ENCODE peak calls at places on chromosome 10, in four cellular contexts. One of them, this sample, is unnamed.

GRCh38 chr10:103685880-103686669 is 169.3 kb downstream of the SH3PXD2A start:
- DNase-seq in A549: peak; percentile 91
- DNase-seq in lower leg skin: peak; percentile 81
- DNase-seq in prostate gland: peak; percentile 60
- DNase-seq in this sample: peak; percentile 83

GRCh38 chr10:76306859-76307258 is 875.4 kb downstream of the LRMDA start:
- DNase-seq in A549: no peak
- DNase-seq in prostate gland: no peak
- DNase-seq in lower leg skin: no peak
- DNase-seq in this sample: peak; percentile 90

GRCh38 chr10:114855776-114856543 is 34.4 kb downstream of the FHIP2A start:
- DNase-seq in lower leg skin: no peak
- DNase-seq in A549: no peak
- DNase-seq in prostate gland: no peak
- DNase-seq in this sample: no peak

GRCh38 chr10:6770846-6771245 is 190.8 kb upstream of the PRKCQ start:
- DNase-seq in prostate gland: no peak
- DNase-seq in A549: no peak
- DNase-seq in lower leg skin: no peak
- DNase-seq in this sample: no peak

GRCh38 chr10:119511828-119512515 is 30.5 kb downstream of the RGS10 start:
- DNase-seq in prostate gland: no peak
- DNase-seq in lower leg skin: no peak
- DNase-seq in A549: no peak
- DNase-seq in this sample: no peak

GRCh38 chr10:78416031-78416800 is 382.6 kb downstream of the RPS24 start:
- DNase-seq in prostate gland: no peak
- DNase-seq in A549: no peak
- DNase-seq in lower leg skin: no peak
- DNase-seq in this sample: no peak

GRCh38 chr10:112214335-112214941 is 30.9 kb upstream of the GPAM start:
- DNase-seq in lower leg skin: no peak
- DNase-seq in A549: no peak
- DNase-seq in prostate gland: no peak
- DNase-seq in this sample: no peak

GRCh38 chr10:98446121-98446655 is 547 bp downstream of the HPS1 start:
- DNase-seq in lower leg skin: no peak
- DNase-seq in A549: peak; percentile 36
- DNase-seq in prostate gland: no peak
- DNase-seq in this sample: peak; percentile 52

GRCh38 chr10:27413387-27413786 is 90.7 kb upstream of the RAB18 start:
- DNase-seq in A549: no peak
- DNase-seq in lower leg skin: no peak
- DNase-seq in prostate gland: no peak
- DNase-seq in this sample: no peak

DNA sequence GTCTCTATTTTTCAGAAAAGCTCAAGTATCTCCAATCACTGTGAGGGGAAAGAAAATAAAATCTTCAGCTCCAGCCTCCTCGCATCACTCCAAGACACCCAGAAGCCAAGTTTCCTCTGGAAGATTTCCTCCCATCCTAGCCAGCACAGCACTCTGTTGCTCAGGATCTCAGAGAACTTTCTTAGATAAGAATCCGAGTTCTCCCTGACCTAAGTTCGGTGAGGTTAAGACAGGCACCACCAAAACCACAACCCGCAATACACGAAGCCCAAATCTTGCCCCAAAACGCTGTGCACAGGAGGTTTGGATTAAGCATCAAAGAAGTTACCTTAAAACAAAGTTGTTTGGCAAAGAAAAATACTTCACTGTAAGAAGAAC is 4.2 kb downstream of the FAM53B start:
- DNase-seq in lower leg skin: no peak
- DNase-seq in A549: no peak
- DNase-seq in prostate gland: no peak
- DNase-seq in this sample: peak; percentile 29
- H3K4me3 ChIP-seq in lower leg skin: no peak overlapping the region
- H3K4me3 ChIP-seq in A549: no peak overlapping the region
- H3K4me3 ChIP-seq in prostate gland: no peak overlapping the region
- H3K4me3 ChIP-seq in this sample: peak overlapping the region; percentile 50

DNA sequence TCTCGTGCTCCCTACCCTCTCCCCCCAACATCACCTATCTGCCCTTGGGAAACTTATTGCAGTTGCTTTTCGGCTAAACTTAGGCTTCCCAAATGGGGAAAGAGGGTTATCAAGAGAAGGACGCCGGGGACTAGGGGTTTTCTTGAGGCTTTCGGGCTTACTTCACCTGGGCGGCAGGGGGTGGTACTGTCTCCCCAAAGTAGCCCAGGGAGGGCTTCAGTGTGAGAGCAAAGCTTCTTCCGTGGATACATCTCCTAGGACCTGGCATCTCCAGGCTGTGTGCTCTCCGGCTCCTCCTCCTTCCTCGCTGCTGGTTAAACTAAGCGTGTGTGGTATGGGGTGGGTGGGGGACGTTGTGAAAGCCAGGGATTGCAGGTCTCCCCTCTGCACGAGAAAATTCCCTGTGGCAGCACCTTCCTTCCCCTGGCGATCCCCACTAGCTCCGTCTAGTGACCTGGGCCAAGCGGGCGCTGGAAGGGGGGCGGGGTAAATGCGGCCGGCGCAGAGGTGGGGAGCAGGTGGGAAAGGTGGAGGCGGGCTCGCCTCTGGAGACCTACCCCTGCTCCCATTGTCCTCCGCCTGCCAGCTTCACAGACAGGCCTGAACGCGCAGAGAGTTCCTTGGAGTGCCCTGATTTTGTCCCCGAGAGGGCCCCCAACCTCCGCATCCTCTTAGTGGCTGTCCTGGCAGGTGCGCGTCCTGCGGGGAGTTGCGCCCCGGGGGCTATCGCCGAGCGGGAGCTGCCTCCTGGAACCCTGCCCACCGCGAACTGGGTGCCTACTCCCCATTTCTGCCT is 1.2 kb downstream of the PLXDC2 start:
- DNase-seq in prostate gland: peak; percentile 38
- DNase-seq in A549: no peak
- DNase-seq in lower leg skin: peak; percentile 54
- DNase-seq in this sample: no peak
- TF ChIP-seq CTCF in prostate gland: no peak
- TF ChIP-seq CTCF in A549: no peak
- TF ChIP-seq CTCF in lower leg skin: no peak
- TF ChIP-seq CTCF in this sample: no peak

DNA sequence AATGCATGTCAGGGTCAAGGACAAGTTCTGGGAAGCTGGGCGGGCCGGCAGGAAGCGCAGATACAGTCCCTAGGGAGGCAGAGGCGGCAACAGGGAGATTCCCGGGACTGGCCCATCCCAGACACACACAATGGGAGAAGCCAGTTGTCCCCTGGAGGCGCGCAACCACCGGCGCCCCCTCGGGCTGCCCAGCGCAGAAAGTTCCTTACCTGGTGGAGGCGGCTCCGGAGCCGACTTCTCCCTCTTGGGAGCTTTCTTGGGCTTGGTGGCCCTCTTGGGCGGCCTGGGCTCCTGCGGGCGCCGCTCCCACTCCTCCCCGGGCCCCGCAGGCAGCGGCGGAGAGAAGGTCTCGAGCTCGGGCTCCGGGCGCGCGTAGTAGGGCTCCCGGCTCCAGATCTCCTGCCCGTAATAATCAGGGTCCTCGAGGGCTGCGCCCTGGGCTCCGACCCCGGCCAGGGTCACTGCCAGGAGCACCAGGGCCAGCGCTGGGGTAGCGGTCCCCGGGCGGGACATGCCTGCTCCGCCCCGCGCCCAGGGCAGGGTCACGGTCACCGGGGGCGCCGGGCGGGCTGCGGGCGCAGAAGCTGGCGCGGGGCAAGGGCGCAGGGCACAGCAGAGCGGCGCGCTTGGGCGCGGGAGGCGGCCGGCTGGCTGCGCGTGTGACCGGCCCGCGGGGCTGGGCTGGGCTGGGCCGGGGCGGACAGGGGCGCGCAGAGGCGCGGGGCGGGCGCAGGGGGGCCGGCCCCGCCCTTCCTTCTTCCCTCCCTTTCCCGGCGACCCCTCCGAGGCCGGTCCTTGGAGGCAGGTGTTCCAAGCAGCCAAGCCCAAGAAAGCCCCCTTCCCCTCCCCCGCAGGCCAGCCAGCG is at the start of gene CPXM2:
- DNase-seq in prostate gland: no peak
- DNase-seq in lower leg skin: no peak
- DNase-seq in A549: no peak
- DNase-seq in this sample: no peak
- TF ChIP-seq POLR2A in prostate gland: no peak
- TF ChIP-seq POLR2A in lower leg skin: no peak
- TF ChIP-seq POLR2A in A549: no peak
- TF ChIP-seq POLR2A in this sample: no peak

GRCh38 chr10:110409488-110409887 is 88.2 kb upstream of the DUSP5 start:
- DNase-seq in lower leg skin: no peak
- DNase-seq in prostate gland: no peak
- DNase-seq in A549: no peak
- DNase-seq in this sample: no peak

GRCh38 chr10:110408943-110409342 is 88.8 kb upstream of the DUSP5 start:
- DNase-seq in prostate gland: no peak
- DNase-seq in lower leg skin: no peak
- DNase-seq in A549: no peak
- DNase-seq in this sample: no peak

GRCh38 chr10:110411047-110411410 is 86.7 kb upstream of the DUSP5 start:
- DNase-seq in lower leg skin: no peak
- DNase-seq in prostate gland: no peak
- DNase-seq in A549: no peak
- DNase-seq in this sample: no peak

GRCh38 chr10:110410329-110411046 is 87.2 kb upstream of the DUSP5 start:
- DNase-seq in prostate gland: no peak
- DNase-seq in A549: peak; percentile 96
- DNase-seq in lower leg skin: no peak
- DNase-seq in this sample: no peak

DNA sequence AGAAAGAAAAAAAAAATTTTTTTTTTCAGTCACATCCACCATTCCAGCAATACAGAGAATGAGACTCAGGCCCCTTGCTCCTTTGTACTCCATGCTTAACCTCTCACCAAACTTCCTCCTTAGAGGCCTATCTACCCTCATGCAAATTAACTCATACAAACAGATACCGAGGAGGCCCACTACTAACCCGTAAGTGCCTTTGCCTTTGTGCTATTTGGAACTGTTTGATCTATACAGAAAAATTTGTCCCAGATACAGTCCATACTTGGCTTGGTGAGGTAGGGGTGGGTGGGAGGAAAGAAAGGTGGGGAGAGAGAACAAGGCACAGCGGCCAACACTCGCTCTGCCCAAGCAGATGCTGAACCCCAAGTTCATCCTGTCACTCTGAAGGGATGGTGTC is 87.8 kb upstream of the DUSP5 start:
- DNase-seq in A549: no peak
- DNase-seq in prostate gland: no peak
- DNase-seq in lower leg skin: no peak
- DNase-seq in this sample: no peak
- H3K4me3 ChIP-seq in A549: no peak overlapping the region
- H3K4me3 ChIP-seq in prostate gland: no peak overlapping the region
- H3K4me3 ChIP-seq in lower leg skin: no peak overlapping the region
- H3K4me3 ChIP-seq in this sample: no peak overlapping the region

DNA sequence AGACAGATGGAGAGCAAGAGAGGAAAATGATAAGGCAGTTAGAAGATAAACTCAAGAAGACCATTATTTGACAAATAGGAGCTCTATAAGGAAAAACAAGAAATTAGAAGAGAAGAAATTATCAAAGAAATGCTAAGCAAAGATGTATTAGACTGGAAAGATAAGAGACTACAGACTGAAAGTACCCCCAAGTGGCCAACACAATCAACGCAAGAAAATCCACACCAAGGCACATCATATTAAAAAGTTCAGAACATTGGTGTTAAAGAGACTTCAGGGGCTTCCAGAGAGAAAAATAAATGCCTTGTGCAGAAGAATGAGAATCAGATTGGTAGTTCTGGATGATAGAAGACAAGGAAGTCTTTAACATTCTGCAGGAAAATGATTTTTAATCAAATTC is 46.0 kb downstream of the SH2D4B start:
- DNase-seq in lower leg skin: no peak
- DNase-seq in prostate gland: no peak
- DNase-seq in A549: no peak
- DNase-seq in this sample: no peak
- TF ChIP-seq CTCF in lower leg skin: no peak
- TF ChIP-seq CTCF in prostate gland: no peak
- TF ChIP-seq CTCF in A549: no peak
- TF ChIP-seq CTCF in this sample: no peak

DNA sequence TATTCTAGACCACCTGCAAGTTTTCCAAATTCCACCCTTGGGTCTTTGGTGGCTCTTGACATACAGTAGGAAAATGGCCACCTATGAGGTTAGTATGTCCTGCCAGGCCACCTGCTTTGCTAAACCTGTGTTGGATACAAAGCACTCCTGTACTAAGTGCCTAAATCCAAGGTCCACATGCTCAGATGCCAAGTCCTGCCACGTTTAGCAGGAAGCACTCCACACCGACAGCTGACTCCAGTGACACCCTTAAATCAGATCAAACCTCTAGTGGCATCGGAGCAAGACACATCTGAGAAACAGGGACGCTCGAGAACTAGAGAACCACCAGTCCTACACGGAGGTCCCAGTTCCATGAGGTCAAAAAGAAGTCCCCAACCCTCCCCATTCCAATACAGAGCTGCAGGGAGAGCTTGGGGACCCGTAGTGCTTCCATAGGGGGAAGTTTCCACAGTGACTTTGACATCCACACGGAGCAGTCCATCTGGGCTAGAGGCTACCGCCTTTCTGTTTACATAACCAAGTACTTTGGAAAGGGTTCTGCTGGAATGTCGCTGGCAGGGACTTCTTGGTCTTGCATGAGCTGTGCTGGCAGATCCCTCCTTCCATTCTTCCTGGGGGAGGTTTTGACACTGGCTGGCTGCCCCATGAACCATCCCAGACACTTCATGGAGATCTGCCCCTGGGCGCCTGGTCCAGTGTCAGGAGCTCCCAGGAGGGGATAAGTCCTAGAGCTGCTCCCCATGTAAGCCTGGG is 290.6 kb downstream of the PRPF18 start:
- DNase-seq in prostate gland: no peak
- DNase-seq in lower leg skin: peak; percentile 74
- DNase-seq in A549: no peak
- DNase-seq in this sample: no peak
- TF ChIP-seq POLR2A in prostate gland: no peak
- TF ChIP-seq POLR2A in lower leg skin: no peak
- TF ChIP-seq POLR2A in A549: no peak
- TF ChIP-seq POLR2A in this sample: no peak

GRCh38 chr10:68955414-68955785 is 570 bp upstream of the DDX21 start:
- DNase-seq in lower leg skin: no peak
- DNase-seq in prostate gland: no peak
- DNase-seq in A549: no peak
- DNase-seq in this sample: no peak

GRCh38 chr10:68955786-68956532 is at the start of gene DDX21:
- DNase-seq in lower leg skin: peak; percentile 88
- DNase-seq in prostate gland: peak; percentile 90
- DNase-seq in A549: peak; percentile 98
- DNase-seq in this sample: peak; percentile 97

GRCh38 chr10:68957654-68958053 is 1.7 kb downstream of the DDX21 start:
- DNase-seq in A549: no peak
- DNase-seq in prostate gland: no peak
- DNase-seq in lower leg skin: no peak
- DNase-seq in this sample: no peak

GRCh38 chr10:68957284-68957615 is 1.3 kb downstream of the DDX21 start:
- DNase-seq in prostate gland: no peak
- DNase-seq in A549: peak; percentile 17
- DNase-seq in lower leg skin: no peak
- DNase-seq in this sample: no peak

GRCh38 chr10:68954904-68955303 is 1.1 kb upstream of the DDX21 start:
- DNase-seq in prostate gland: no peak
- DNase-seq in A549: no peak
- DNase-seq in lower leg skin: no peak
- DNase-seq in this sample: no peak
- H3K4me3 ChIP-seq in prostate gland: no peak overlapping the region
- H3K4me3 ChIP-seq in A549: peak overlapping the region; percentile 98
- H3K4me3 ChIP-seq in lower leg skin: no peak overlapping the region
- H3K4me3 ChIP-seq in this sample: peak overlapping the region; percentile 85

This sample was measured in NB4.